ENCODE peak calls at places on chromosomes 7 and 10, in seven cellular contexts. One of them, this sample, is unnamed.

GRCh38 chr7:107846324-107846723 is 43.3 kb upstream of the SLC26A3 start:
- DNase-seq in WTC11: no peak
- DNase-seq in brain microvascular endothelial cell: no peak
- DNase-seq in HL-60: peak
- DNase-seq in mesothelial cell of epicardium: no peak
- DNase-seq in BJ: no peak
- DNase-seq in endothelial cell: no peak
- DNase-seq in this sample: no peak

GRCh38 chr7:69403169-69403568 is 195.1 kb upstream of the AUTS2 start:
- DNase-seq in WTC11: peak
- DNase-seq in brain microvascular endothelial cell: no peak
- DNase-seq in HL-60: peak
- DNase-seq in mesothelial cell of epicardium: no peak
- DNase-seq in BJ: no peak
- DNase-seq in endothelial cell: peak
- DNase-seq in this sample: no peak

GRCh38 chr7:45670227-45670626 is 96.1 kb downstream of the ADCY1 start:
- DNase-seq in WTC11: peak
- DNase-seq in brain microvascular endothelial cell: no peak
- DNase-seq in HL-60: no peak
- DNase-seq in mesothelial cell of epicardium: no peak
- DNase-seq in BJ: no peak
- DNase-seq in endothelial cell: no peak
- DNase-seq in this sample: no peak

GRCh38 chr7:150988230-150989226 is 2.3 kb upstream of the NOS3 start:
- DNase-seq in WTC11: peak
- DNase-seq in brain microvascular endothelial cell: peak
- DNase-seq in HL-60: peak
- DNase-seq in mesothelial cell of epicardium: no peak
- DNase-seq in BJ: no peak
- DNase-seq in endothelial cell: peak
- DNase-seq in this sample: no peak

GRCh38 chr7:102874166-102874829 is 38.5 kb upstream of the LRRC17 start:
- DNase-seq in WTC11: no peak
- DNase-seq in brain microvascular endothelial cell: peak
- DNase-seq in HL-60: no peak
- DNase-seq in mesothelial cell of epicardium: no peak
- DNase-seq in BJ: no peak
- DNase-seq in endothelial cell: no peak
- DNase-seq in this sample: peak

GRCh38 chr7:70098133-70098561 is 499.9 kb downstream of the AUTS2 start:
- DNase-seq in WTC11: no peak
- DNase-seq in brain microvascular endothelial cell: no peak
- DNase-seq in HL-60: no peak
- DNase-seq in mesothelial cell of epicardium: no peak
- DNase-seq in BJ: no peak
- DNase-seq in endothelial cell: no peak
- DNase-seq in this sample: no peak

GRCh38 chr10:75399461-75400162 is 2.0 kb downstream of the ZNF503 start:
- DNase-seq in WTC11: peak
- DNase-seq in brain microvascular endothelial cell: peak
- DNase-seq in HL-60: peak
- DNase-seq in mesothelial cell of epicardium: peak
- DNase-seq in BJ: no peak
- DNase-seq in endothelial cell: peak
- DNase-seq in this sample: peak

GRCh38 chr7:30285531-30286284 is 1.3 kb downstream of the ZNRF2 start:
- DNase-seq in WTC11: peak
- DNase-seq in brain microvascular endothelial cell: peak
- DNase-seq in HL-60: peak
- DNase-seq in mesothelial cell of epicardium: no peak
- DNase-seq in BJ: no peak
- DNase-seq in endothelial cell: peak
- DNase-seq in this sample: peak

GRCh38 chr7:18445916-18446520 is 49.5 kb upstream of the HDAC9 start:
- DNase-seq in WTC11: no peak
- DNase-seq in brain microvascular endothelial cell: no peak
- DNase-seq in HL-60: no peak
- DNase-seq in mesothelial cell of epicardium: no peak
- DNase-seq in BJ: no peak
- DNase-seq in endothelial cell: no peak
- DNase-seq in this sample: no peak

GRCh38 chr10:22832198-22832597 is 95.7 kb upstream of the ARMC3 start:
- DNase-seq in WTC11: no peak
- DNase-seq in brain microvascular endothelial cell: no peak
- DNase-seq in HL-60: no peak
- DNase-seq in mesothelial cell of epicardium: no peak
- DNase-seq in BJ: no peak
- DNase-seq in endothelial cell: no peak
- DNase-seq in this sample: no peak

GRCh38 chr10:10814103-10814502 is 203.6 kb upstream of the CELF2 start:
- DNase-seq in WTC11: no peak
- DNase-seq in brain microvascular endothelial cell: no peak
- DNase-seq in HL-60: no peak
- DNase-seq in mesothelial cell of epicardium: no peak
- DNase-seq in BJ: no peak
- DNase-seq in endothelial cell: no peak
- DNase-seq in this sample: no peak

GRCh38 chr10:120514035-120514620 is 57.1 kb downstream of the PLPP4 start:
- DNase-seq in WTC11: peak
- DNase-seq in brain microvascular endothelial cell: peak
- DNase-seq in HL-60: peak
- DNase-seq in mesothelial cell of epicardium: peak
- DNase-seq in BJ: no peak
- DNase-seq in endothelial cell: peak
- DNase-seq in this sample: peak

GRCh38 chr10:119535310-119535709 is 7.2 kb downstream of the RGS10 start:
- DNase-seq in WTC11: no peak
- DNase-seq in brain microvascular endothelial cell: no peak
- DNase-seq in HL-60: no peak
- DNase-seq in mesothelial cell of epicardium: no peak
- DNase-seq in BJ: no peak
- DNase-seq in endothelial cell: no peak
- DNase-seq in this sample: no peak

GRCh38 chr7:47734949-47735291 is 153.0 kb upstream of the TNS3 start:
- DNase-seq in WTC11: no peak
- DNase-seq in brain microvascular endothelial cell: no peak
- DNase-seq in HL-60: no peak
- DNase-seq in mesothelial cell of epicardium: no peak
- DNase-seq in BJ: no peak
- DNase-seq in endothelial cell: no peak
- DNase-seq in this sample: no peak

GRCh38 chr10:29807407-29807806 is 172.6 kb upstream of the SVIL start:
- DNase-seq in WTC11: no peak
- DNase-seq in brain microvascular endothelial cell: peak
- DNase-seq in HL-60: no peak
- DNase-seq in mesothelial cell of epicardium: no peak
- DNase-seq in BJ: peak
- DNase-seq in endothelial cell: no peak
- DNase-seq in this sample: peak

GRCh38 chr10:129344506-129344905 is 122.5 kb upstream of the MGMT start:
- DNase-seq in WTC11: no peak
- DNase-seq in brain microvascular endothelial cell: no peak
- DNase-seq in HL-60: no peak
- DNase-seq in mesothelial cell of epicardium: no peak
- DNase-seq in BJ: no peak
- DNase-seq in endothelial cell: no peak
- DNase-seq in this sample: no peak

GRCh38 chr10:124745678-124746077 is 1.5 kb upstream of the FAM53B start:
- DNase-seq in WTC11: no peak
- DNase-seq in brain microvascular endothelial cell: peak
- DNase-seq in HL-60: peak
- DNase-seq in mesothelial cell of epicardium: no peak
- DNase-seq in BJ: no peak
- DNase-seq in endothelial cell: no peak
- DNase-seq in this sample: peak
- TF ChIP-seq CTCF in WTC11: no peak
- TF ChIP-seq CTCF in brain microvascular endothelial cell: peak
- TF ChIP-seq CTCF in HL-60: peak
- TF ChIP-seq CTCF in mesothelial cell of epicardium: peak
- TF ChIP-seq CTCF in BJ: peak
- TF ChIP-seq CTCF in endothelial cell: no peak
- TF ChIP-seq CTCF in this sample: peak

GRCh38 chr10:97687785-97688781 is 1.0 kb upstream of the AVPI1 start:
- DNase-seq in WTC11: no peak
- DNase-seq in brain microvascular endothelial cell: peak
- DNase-seq in HL-60: peak
- DNase-seq in mesothelial cell of epicardium: no peak
- DNase-seq in BJ: peak
- DNase-seq in endothelial cell: no peak
- DNase-seq in this sample: peak
- TF ChIP-seq CTCF in WTC11: no peak
- TF ChIP-seq CTCF in brain microvascular endothelial cell: peak
- TF ChIP-seq CTCF in HL-60: no peak
- TF ChIP-seq CTCF in mesothelial cell of epicardium: no peak
- TF ChIP-seq CTCF in BJ: no peak
- TF ChIP-seq CTCF in endothelial cell: no peak
- TF ChIP-seq CTCF in this sample: no peak

GRCh38 chr10:69451209-69451783 is at the start of gene TSPAN15:
- DNase-seq in WTC11: peak
- DNase-seq in brain microvascular endothelial cell: peak
- DNase-seq in HL-60: peak
- DNase-seq in mesothelial cell of epicardium: peak
- DNase-seq in BJ: no peak
- DNase-seq in endothelial cell: peak
- DNase-seq in this sample: peak
- TF ChIP-seq CTCF in WTC11: no peak
- TF ChIP-seq CTCF in brain microvascular endothelial cell: no peak
- TF ChIP-seq CTCF in HL-60: no peak
- TF ChIP-seq CTCF in mesothelial cell of epicardium: no peak
- TF ChIP-seq CTCF in BJ: no peak
- TF ChIP-seq CTCF in endothelial cell: no peak
- TF ChIP-seq CTCF in this sample: no peak

DNA sequence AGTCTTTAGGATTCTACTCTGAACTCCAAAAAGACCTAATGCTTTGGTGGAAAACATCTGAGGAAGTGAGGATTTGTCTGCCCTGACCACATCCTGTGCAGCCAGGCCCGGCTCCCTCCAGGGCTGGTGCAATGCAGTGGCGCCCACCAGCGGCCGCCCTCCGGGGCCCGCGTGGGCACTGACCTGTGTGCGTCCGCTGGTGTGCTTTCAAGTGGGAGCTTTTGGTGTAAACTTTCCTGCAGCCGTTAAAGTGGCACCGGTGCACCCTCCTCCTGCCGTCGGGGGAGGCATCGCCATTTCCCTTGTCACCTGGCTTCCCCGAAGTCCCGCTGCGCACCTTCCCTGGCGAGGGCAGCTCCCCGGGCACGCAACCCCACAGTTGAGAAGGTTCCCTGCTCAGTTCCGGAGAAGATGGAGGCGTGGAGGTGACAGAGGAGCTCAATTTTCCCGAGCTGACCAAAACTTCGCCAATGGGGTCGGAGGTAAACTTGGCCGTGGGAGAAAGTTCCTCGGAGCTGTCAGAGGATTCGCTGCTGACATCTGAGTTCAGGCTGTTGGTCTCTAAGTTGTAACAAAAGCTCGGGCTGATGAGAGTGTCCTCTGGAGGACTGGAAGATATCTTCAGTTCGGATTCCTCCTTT is 3.4 kb downstream of the KLF6 start:
- DNase-seq in WTC11: peak
- DNase-seq in brain microvascular endothelial cell: peak
- DNase-seq in HL-60: no peak
- DNase-seq in mesothelial cell of epicardium: no peak
- DNase-seq in BJ: no peak
- DNase-seq in endothelial cell: peak
- DNase-seq in this sample: peak
- TF ChIP-seq CTCF in WTC11: no peak
- TF ChIP-seq CTCF in brain microvascular endothelial cell: peak
- TF ChIP-seq CTCF in HL-60: no peak
- TF ChIP-seq CTCF in mesothelial cell of epicardium: no peak
- TF ChIP-seq CTCF in BJ: peak
- TF ChIP-seq CTCF in endothelial cell: no peak
- TF ChIP-seq CTCF in this sample: peak

This sample was measured in fibroblast of lung.